ENCODE peak calls at places on chromosomes 6 and 20, in seven cellular contexts. I is SK-N-SH, W is HCT116, Z is H1, Y is K562, X is HepG2, A is GM12878. G is an unnamed sample.

GRCh38 chr6:12263403-12263802 is 26.8 kb upstream of the EDN1 start:
- DNase-seq in Z (no peak), A (no peak), W (no peak), X (no peak), Y (no peak), I (no peak), G (no peak)

GRCh38 chr6:137776786-137777185 is 90.3 kb upstream of the TNFAIP3 start:
- DNase-seq in W (no peak), A (no peak), Y (no peak), I (no peak), Z (no peak), X (no peak), G (peak)

GRCh38 chr20:10947726-10948125 is 273.9 kb upstream of the JAG1 start:
- DNase-seq in I (no peak), Y (no peak), Z (no peak), X (no peak), A (no peak), W (no peak), G (no peak)

GRCh38 chr6:169880516-169880915 is 129.1 kb downstream of the ERMARD start:
- DNase-seq in A (no peak), Z (peak), Y (no peak), X (no peak), W (no peak), I (peak), G (no peak)

GRCh38 chr6:148261470-148261869 is 81.2 kb upstream of the SASH1 start:
- DNase-seq in W (no peak), Y (no peak), Z (no peak), X (no peak), A (no peak), I (no peak), G (no peak)

GRCh38 chr20:8812818-8813217 is 256.1 kb upstream of the PLCB4 start:
- DNase-seq in Y (no peak), A (no peak), W (no peak), Z (peak), X (no peak), I (no peak), G (no peak)

GRCh38 chr6:41653642-41654432 is 15.6 kb downstream of the MDFI start:
- DNase-seq in W (no peak), A (no peak), Y (no peak), I (no peak), X (no peak), Z (no peak), G (no peak)

GRCh38 chr6:109795994-109796555 is 105.0 kb downstream of the FIG4 start:
- DNase-seq in W (no peak), Z (no peak), I (no peak), A (no peak), X (no peak), Y (no peak), G (no peak)

GRCh38 chr6:43707767-43708166 is 20.2 kb upstream of the MRPS18A start:
- DNase-seq in X (no peak), Z (no peak), A (no peak), Y (no peak), I (no peak), W (no peak), G (no peak)

GRCh38 chr20:25249198-25249931 is 1.5 kb downstream of the PYGB start:
- DNase-seq in A (no peak), Y (no peak), W (no peak), X (no peak), Z (no peak), I (peak), G (no peak)

GRCh38 chr6:141541766-141542324 is 590.9 kb upstream of the GJE1 start:
- DNase-seq in X (no peak), Z (no peak), W (no peak), I (no peak), Y (no peak), A (no peak), G (no peak)

GRCh38 chr6:148414836-148415235 is 72.2 kb downstream of the SASH1 start:
- DNase-seq in Y (no peak), A (no peak), W (no peak), Z (no peak), X (no peak), I (no peak), G (no peak)

GRCh38 chr20:64114356-64114971 is 7.1 kb upstream of the NPBWR2 start:
- DNase-seq in X (no peak), W (no peak), I (peak), Y (no peak), Z (peak), A (no peak), G (no peak)

DNA sequence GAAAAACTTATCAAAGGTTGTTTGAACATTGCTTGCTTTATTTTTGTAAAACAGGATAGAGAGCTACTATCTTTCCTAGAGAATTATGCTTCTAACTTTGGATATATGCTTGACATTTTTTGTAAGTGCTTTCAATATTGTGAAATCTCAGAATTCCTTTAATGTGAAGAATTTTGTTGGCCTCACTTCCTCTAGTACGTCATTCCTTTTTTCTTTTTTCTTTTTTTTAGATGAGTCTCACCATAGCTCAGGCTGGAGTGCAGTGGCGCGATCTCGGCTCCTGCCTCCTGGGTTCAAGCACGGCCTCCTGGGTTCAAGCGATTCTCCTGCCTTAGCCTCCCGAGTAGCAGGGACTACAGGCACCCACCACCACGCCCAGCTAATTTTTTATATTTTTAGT is 668.1 kb downstream of the RFPL4B start:
- DNase-seq in X (no peak), W (no peak), Z (no peak), A (no peak), I (no peak), Y (no peak), G (no peak)
- TF ChIP-seq JUND in X (no peak), W (no peak), Z (no peak), A (no peak), I (no peak), Y (no peak), G (no peak)

DNA sequence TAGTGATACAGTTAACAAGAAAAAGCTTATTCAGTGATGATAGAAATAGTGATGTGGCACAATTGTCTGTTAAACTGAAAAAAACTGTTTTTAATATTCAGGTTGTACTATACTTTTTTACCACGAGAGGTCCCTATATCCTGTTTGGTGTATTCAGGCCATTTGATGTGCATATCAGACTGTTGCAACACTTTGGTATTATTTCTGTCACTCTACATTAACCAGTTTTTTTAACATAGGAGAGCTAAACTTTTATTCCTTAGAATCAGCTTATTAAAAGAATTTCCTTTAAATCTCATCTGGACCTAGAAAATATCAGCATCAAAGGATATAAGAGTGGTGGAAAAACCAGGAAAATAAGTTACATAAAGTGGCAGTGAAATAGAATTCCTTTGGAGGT is 36.8 kb downstream of the TSPYL4 start:
- DNase-seq in X (peak), Y (peak), W (peak), I (no peak), A (no peak), Z (no peak), G (no peak)
- TF ChIP-seq JUND in X (no peak), Y (no peak), W (no peak), I (no peak), A (no peak), Z (no peak), G (no peak)

GRCh38 chr6:52498538-52499017 is 78.3 kb downstream of the TRAM2 start:
- DNase-seq in Z (no peak), Y (no peak), A (peak), W (no peak), I (no peak), X (no peak), G (no peak)
- TF ChIP-seq JUND in Z (no peak), Y (no peak), A (no peak), W (no peak), I (no peak), X (no peak), G (no peak)

GRCh38 chr20:35503281-35503680 is 26.2 kb downstream of the C20orf173 start:
- DNase-seq in Y (no peak), W (no peak), A (no peak), X (no peak), I (no peak), Z (no peak), G (no peak)
- TF ChIP-seq JUND in Y (no peak), W (no peak), A (no peak), X (no peak), I (no peak), Z (no peak), G (no peak)

GRCh38 chr6:51107769-51108203 is 289.1 kb downstream of the TFAP2B start:
- DNase-seq in A (no peak), W (no peak), X (no peak), I (no peak), Z (no peak), Y (no peak), G (no peak)

GRCh38 chr6:51108563-51109234 is 290.0 kb downstream of the TFAP2B start:
- DNase-seq in W (no peak), I (no peak), A (no peak), Z (no peak), X (no peak), Y (no peak), G (no peak)

GRCh38 chr6:51112731-51113130 is 294.1 kb downstream of the TFAP2B start:
- DNase-seq in Y (no peak), A (no peak), I (no peak), Z (no peak), X (no peak), W (no peak), G (no peak)
- TF ChIP-seq JUND in Y (no peak), A (no peak), I (no peak), Z (no peak), X (no peak), W (no peak), G (no peak)

DNA sequence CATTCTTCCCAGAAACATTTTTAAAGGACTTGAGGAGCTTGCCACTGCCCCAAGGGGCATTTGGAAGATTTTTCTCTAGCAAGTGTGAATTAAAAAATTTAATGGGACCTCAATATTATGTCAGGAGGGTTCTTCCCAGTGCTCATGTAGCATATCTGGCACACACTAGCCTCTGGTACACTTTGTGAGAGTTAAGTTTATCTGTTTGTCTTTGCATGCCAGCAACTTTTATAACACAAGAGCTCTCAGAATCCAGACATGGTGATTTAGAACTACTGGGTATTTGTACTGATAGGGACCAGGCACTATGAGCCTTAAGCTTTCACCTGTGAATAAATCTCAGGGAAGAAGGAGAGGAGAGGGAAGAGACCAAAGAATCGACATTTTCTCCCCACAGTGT is 12.9 kb downstream of the SPINT3 start:
- DNase-seq in Z (no peak), X (no peak), I (no peak), W (no peak), A (no peak), Y (no peak), G (no peak)
- TF ChIP-seq JUND in Z (no peak), X (no peak), I (no peak), W (no peak), A (no peak), Y (no peak), G (no peak)